ENCODE peak calls at places on chromosomes 3 and 15, in ten cellular contexts. N is GM19239; Z is AG04450; A is KG1; Y is NAMALWA; O is neural progenitor cell; P is fibroblast of lung; U is activated CD8-positive, alpha-beta memory T cell treated with anti-CD3 and anti-CD28 coated beads for 24 hours; H is endothelial cell of umbilical vein; W is head of caudate nucleus. I is an unnamed sample.

GRCh38 chr15:38002883-38003477 is 68.5 kb downstream of the TMCO5A start:
- DNase-seq in N (no peak), Z (peak), A (peak), Y (peak), O (peak), P (peak), U (no peak), H (peak), W (peak), I (peak)

GRCh38 chr15:38226867-38227266 is 25.8 kb upstream of the SPRED1 start:
- DNase-seq in N (no peak), Z (peak), A (no peak), Y (no peak), O (no peak), P (peak), U (no peak), H (peak), W (peak), I (no peak)

GRCh38 chr3:127002195-127003174 is 19.6 kb downstream of the PLXNA1 start:
- DNase-seq in N (no peak), Z (peak), A (no peak), Y (no peak), O (peak), P (peak), U (no peak), H (peak), W (peak), I (peak)

GRCh38 chr15:35671197-35671596 is 125.2 kb upstream of the DPH6 start:
- DNase-seq in N (no peak), Z (no peak), A (no peak), Y (no peak), O (no peak), P (peak), U (no peak), H (no peak), W (no peak), I (no peak)

GRCh38 chr3:81435050-81435449 is 326.4 kb downstream of the GBE1 start:
- DNase-seq in N (no peak), Z (no peak), A (no peak), Y (no peak), O (no peak), P (peak), U (no peak), H (no peak), W (no peak), I (no peak)

GRCh38 chr3:14716593-14716992 is 41.7 kb downstream of the C3orf20 start:
- DNase-seq in N (no peak), Z (no peak), A (no peak), Y (no peak), O (no peak), P (peak), U (no peak), H (no peak), W (no peak), I (no peak)

GRCh38 chr15:89910891-89911626 is 1.7 kb downstream of the ARPIN start:
- DNase-seq in N (no peak), Z (no peak), A (no peak), Y (no peak), O (no peak), P (no peak), U (no peak), H (no peak), W (no peak), I (no peak)

GRCh38 chr15:41661078-41661528 is 898 bp downstream of the MGA start:
- DNase-seq in N (no peak), Z (no peak), A (no peak), Y (no peak), O (no peak), P (no peak), U (no peak), H (no peak), W (no peak), I (no peak)

GRCh38 chr3:13282528-13282985 is 137.6 kb downstream of the NUP210 start:
- DNase-seq in N (peak), Z (no peak), A (no peak), Y (no peak), O (peak), P (no peak), U (no peak), H (no peak), W (no peak), I (no peak)

GRCh38 chr15:52259503-52259902 is 36.1 kb downstream of the MYO5C start:
- DNase-seq in N (no peak), Z (no peak), A (no peak), Y (no peak), O (no peak), P (no peak), U (no peak), H (no peak), W (no peak), I (no peak)

GRCh38 chr3:111173328-111173900 is 101.8 kb downstream of the NECTIN3 start:
- DNase-seq in N (no peak), Z (no peak), A (no peak), Y (no peak), O (peak), P (peak), U (no peak), H (no peak), W (no peak), I (no peak)

GRCh38 chr3:174581551-174581950 is 277.6 kb upstream of the NAALADL2 start:
- DNase-seq in N (no peak), Z (no peak), A (no peak), Y (no peak), O (no peak), P (no peak), U (no peak), H (no peak), W (no peak), I (no peak)

GRCh38 chr3:108588616-108589015 is 622 bp downstream of the CIP2A start:
- DNase-seq in N (no peak), Z (no peak), A (no peak), Y (peak), O (no peak), P (no peak), U (no peak), H (no peak), W (no peak), I (no peak)

GRCh38 chr3:17771177-17772048 is 29.0 kb upstream of the TBC1D5 start:
- DNase-seq in N (no peak), Z (no peak), A (no peak), Y (no peak), O (no peak), P (no peak), U (no peak), H (no peak), W (no peak), I (no peak)

GRCh38 chr3:124814620-124815421 is 72.3 kb downstream of the ITGB5 start:
- DNase-seq in N (no peak), Z (no peak), A (no peak), Y (no peak), O (no peak), P (no peak), U (no peak), H (no peak), W (no peak), I (no peak)

GRCh38 chr3:194475138-194475932 is 11.5 kb downstream of the ATP13A3 start:
- DNase-seq in N (no peak), Z (no peak), A (no peak), Y (no peak), O (no peak), P (no peak), U (no peak), H (no peak), W (no peak), I (no peak)

GRCh38 chr3:42173307-42173706 is 82.2 kb downstream of the TRAK1 start:
- DNase-seq in N (no peak), Z (no peak), A (peak), Y (no peak), O (no peak), P (no peak), U (no peak), H (no peak), W (no peak), I (no peak)

GRCh38 chr15:84685304-84685703 is 27.3 kb upstream of the NMB start:
- DNase-seq in N (no peak), Z (peak), A (no peak), Y (no peak), O (no peak), P (peak), U (no peak), H (no peak), W (peak), I (peak)

GRCh38 chr3:59797533-59797932 is 747.7 kb upstream of the CFAP20DC start:
- DNase-seq in N (no peak), Z (no peak), A (no peak), Y (no peak), O (no peak), P (no peak), U (no peak), H (no peak), W (no peak), I (no peak)

I was measured in coronary artery.